ENCODE peak calls at places on chromosomes 16 and 17, in six cellular contexts. H, L, K, Y, A and B are unnamed samples.

GRCh38 chr16:83501481-83501880 is 306.3 kb upstream of the HSBP1 start:
- DNase-seq in H (no peak), L (no peak), K (no peak), Y (no peak), A (no peak), B (no peak)

GRCh38 chr16:69106491-69107291 is 1.2 kb downstream of the HAS3 start:
- DNase-seq in H (peak), L (peak), K (no peak), Y (no peak), A (peak), B (no peak)

GRCh38 chr16:49183911-49184310 is 97.7 kb downstream of the CBLN1 start:
- DNase-seq in H (peak), L (peak), K (no peak), Y (no peak), A (peak), B (peak)

GRCh38 chr17:55632236-55632635 is 90.4 kb downstream of the TMEM100 start:
- DNase-seq in H (no peak), L (no peak), K (no peak), Y (no peak), A (no peak), B (no peak)

GRCh38 chr16:3256876-3257465 is 538 bp upstream of the MEFV start:
- DNase-seq in H (no peak), L (no peak), K (peak), Y (no peak), A (peak), B (peak)

GRCh38 chr16:30395155-30395991 is at the start of gene ZNF48:
- DNase-seq in H (peak), L (peak), K (peak), Y (peak), A (peak), B (peak)

GRCh38 chr16:57799619-57800212 is 2.6 kb downstream of the KIFC3 start:
- DNase-seq in H (no peak), L (peak), K (no peak), Y (no peak), A (no peak), B (no peak)

GRCh38 chr17:10183931-10184930 is 14.2 kb downstream of the GAS7 start:
- DNase-seq in H (peak), L (no peak), K (no peak), Y (no peak), A (no peak), B (no peak)

GRCh38 chr17:51721711-51722110 is 436.8 kb downstream of the CA10 start:
- DNase-seq in H (no peak), L (no peak), K (no peak), Y (no peak), A (no peak), B (peak)

GRCh38 chr17:43536236-43537088 is 9.7 kb downstream of the ETV4 start:
- DNase-seq in H (peak), L (no peak), K (peak), Y (peak), A (peak), B (peak)

GRCh38 chr16:89357055-89357454 is 133.3 kb downstream of the ANKRD11 start:
- DNase-seq in H (peak), L (no peak), K (no peak), Y (no peak), A (no peak), B (peak)

GRCh38 chr17:29103341-29103740 is 60.4 kb downstream of the PIPOX start:
- DNase-seq in H (no peak), L (no peak), K (no peak), Y (no peak), A (no peak), B (no peak)

GRCh38 chr16:48054881-48055601 is 100.8 kb downstream of the ABCC12 start:
- DNase-seq in H (peak), L (peak), K (peak), Y (peak), A (peak), B (peak)
- H3K4me2 ChIP-seq in H (peak), L (peak), K (peak), Y (peak), A (peak), B (peak)

GRCh38 chr17:50506298-50506697 is 1.9 kb upstream of the MYCBPAP start:
- DNase-seq in H (no peak), L (no peak), K (no peak), Y (no peak), A (no peak), B (no peak)

GRCh38 chr17:50502643-50502990 is 5.6 kb upstream of the MYCBPAP start:
- DNase-seq in H (no peak), L (no peak), K (no peak), Y (no peak), A (no peak), B (no peak)

GRCh38 chr17:50507871-50508572 is at the start of gene MYCBPAP:
- DNase-seq in H (peak), L (peak), K (peak), Y (peak), A (peak), B (peak)

GRCh38 chr17:50508573-50509460 is 578 bp downstream of the MYCBPAP start:
- DNase-seq in H (no peak), L (no peak), K (no peak), Y (no peak), A (peak), B (no peak)

GRCh38 chr17:50505731-50506130 is 2.5 kb upstream of the MYCBPAP start:
- DNase-seq in H (no peak), L (no peak), K (no peak), Y (no peak), A (no peak), B (no peak)
- H2AFZ ChIP-seq in H (peak), L (no peak), K (peak), Y (no peak), A (no peak), B (no peak)

DNA sequence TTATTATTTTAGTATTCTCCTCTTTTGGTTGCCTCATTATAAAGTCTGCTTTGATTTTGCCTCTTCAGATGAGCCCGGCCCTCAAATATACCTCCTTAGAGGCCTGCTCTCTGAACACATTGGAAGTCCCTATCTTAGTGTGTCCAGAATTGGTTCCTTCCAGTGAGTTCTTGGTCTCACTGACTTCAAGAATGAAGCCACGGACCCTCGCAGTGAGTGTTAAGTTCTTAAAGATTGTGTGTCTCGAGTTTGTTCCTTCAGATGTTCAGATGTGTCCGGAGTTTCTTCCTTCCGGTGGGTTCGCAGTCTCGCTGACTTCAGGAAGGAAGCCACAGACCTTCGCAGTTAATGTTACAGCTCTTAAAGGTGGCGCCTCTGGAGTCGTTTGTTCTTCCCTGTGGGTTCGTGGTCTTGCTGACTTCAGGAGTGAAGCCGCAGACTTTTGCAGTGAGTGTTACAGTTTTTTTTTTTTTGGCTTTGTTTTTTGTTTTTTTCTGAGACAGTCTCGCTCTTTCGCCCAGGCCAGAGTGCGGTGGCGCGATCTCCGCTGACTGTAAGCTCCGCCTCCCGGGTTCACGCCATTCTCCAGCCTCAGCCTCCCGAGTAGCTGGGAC is 45.8 kb upstream of the NOS2 start:
- DNase-seq in H (no peak), L (no peak), K (no peak), Y (no peak), A (no peak), B (no peak)
- H3K4me3 ChIP-seq in H (no peak), L (no peak), K (no peak), Y (no peak), A (no peak), B (no peak)

GRCh38 chr17:58617563-58617962 is 74.3 kb downstream of the TEX14 start:
- DNase-seq in H (no peak), L (no peak), K (no peak), Y (no peak), A (no peak), B (no peak)
- H3K4me2 ChIP-seq in H (no peak), L (no peak), K (no peak), Y (no peak), A (no peak), B (no peak)

DNA sequence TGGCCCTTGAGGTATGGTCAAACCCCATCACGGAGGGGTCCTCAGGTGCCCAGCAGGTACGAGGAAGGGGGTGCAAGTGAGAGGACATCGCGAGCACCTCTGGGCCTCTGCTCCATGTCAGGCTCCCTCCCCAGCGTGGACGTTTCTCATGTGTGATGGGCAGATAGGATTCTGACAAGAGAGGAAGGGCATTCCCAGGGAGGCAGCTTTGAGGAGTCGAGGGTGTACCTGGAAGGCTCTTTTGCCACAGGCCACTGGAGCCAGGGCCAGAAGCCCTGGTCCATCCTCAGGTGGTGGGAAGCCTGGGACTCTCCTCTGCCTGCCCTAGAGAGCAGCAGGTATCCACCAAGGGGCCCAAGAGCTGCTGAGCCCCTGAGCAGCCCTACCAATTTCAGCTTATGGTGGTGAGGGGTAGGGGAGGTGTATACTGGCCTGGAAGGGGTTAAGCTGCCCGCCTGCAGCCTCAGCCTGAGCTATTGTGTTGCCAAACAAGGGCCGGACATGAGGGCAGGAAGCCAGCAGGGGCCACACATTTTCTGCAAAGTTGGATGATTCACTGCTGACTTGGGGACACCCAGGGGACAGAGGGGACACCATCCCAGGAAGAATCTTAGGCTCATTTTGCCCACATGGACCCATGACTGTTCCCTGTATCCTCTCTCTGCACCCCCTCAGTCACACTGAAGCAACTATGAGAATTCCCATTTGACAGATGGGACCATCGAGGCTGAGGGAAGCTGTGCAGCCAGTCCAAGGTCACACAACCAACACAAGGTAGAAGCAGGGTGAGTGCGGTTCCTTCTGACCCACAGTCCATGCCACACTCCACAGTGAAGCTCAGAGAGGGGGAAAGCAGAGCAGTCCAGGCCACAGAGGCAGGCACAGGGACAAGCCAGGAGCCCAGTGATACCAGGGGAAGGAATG is 1.7 kb downstream of the CDH5 start:
- DNase-seq in H (peak), L (no peak), K (no peak), Y (no peak), A (no peak), B (no peak)
- H2AFZ ChIP-seq in H (peak), L (no peak), K (no peak), Y (no peak), A (no peak), B (no peak)